ENCODE peak calls at places on chromosome X, in eight cellular contexts. I, R, F, Q, Z, K, S and T are unnamed samples.

GRCh38 chrX:49915352-49916222 is 6.8 kb upstream of the CLCN5 start:
- DNase-seq in I (peak; percentile 49), R (peak; percentile 33), F (no peak), Q (peak; percentile 57), Z (no peak), K (peak; percentile 40), S (peak; percentile 38), T (peak; percentile 64)

GRCh38 chrX:150766351-150767044 is 73.3 kb downstream of the MTMR1 start:
- DNase-seq in I (no peak), R (no peak), F (no peak), Q (peak; percentile 28), Z (no peak), K (no peak), S (peak; percentile 14), T (peak; percentile 70)

GRCh38 chrX:81308086-81308852 is 106.4 kb downstream of the SH3BGRL start:
- DNase-seq in I (no peak), R (no peak), F (no peak), Q (no peak), Z (no peak), K (no peak), S (no peak), T (peak; percentile 1)

GRCh38 chrX:65575024-65575423 is 40.4 kb upstream of the LAS1L start:
- DNase-seq in I (no peak), R (no peak), F (no peak), Q (no peak), Z (no peak), K (no peak), S (no peak), T (no peak)

GRCh38 chrX:83416273-83416672 is 91.8 kb upstream of the POU3F4 start:
- DNase-seq in I (no peak), R (no peak), F (no peak), Q (no peak), Z (no peak), K (no peak), S (no peak), T (peak; percentile 12)

GRCh38 chrX:153587342-153587741 is 11.6 kb downstream of the CCNQ start:
- DNase-seq in I (no peak), R (no peak), F (no peak), Q (no peak), Z (no peak), K (no peak), S (no peak), T (no peak)

GRCh38 chrX:137573356-137574101 is 7.6 kb downstream of the ZIC3 start:
- DNase-seq in I (no peak), R (no peak), F (no peak), Q (no peak), Z (no peak), K (no peak), S (no peak), T (no peak)

GRCh38 chrX:71195959-71196727 is 26.9 kb upstream of the GJB1 start:
- DNase-seq in I (no peak), R (no peak), F (no peak), Q (no peak), Z (no peak), K (no peak), S (no peak), T (peak; percentile 15)

GRCh38 chrX:154380787-154381186 is 1.7 kb downstream of the EMD start:
- DNase-seq in I (no peak), R (no peak), F (no peak), Q (no peak), Z (no peak), K (no peak), S (no peak), T (no peak)

GRCh38 chrX:38847206-38847902 is 46.1 kb downstream of the MID1IP1 start:
- DNase-seq in I (no peak), R (no peak), F (no peak), Q (no peak), Z (no peak), K (no peak), S (no peak), T (no peak)

GRCh38 chrX:53288173-53288572 is 6.8 kb upstream of the IQSEC2 start:
- DNase-seq in I (no peak), R (no peak), F (no peak), Q (no peak), Z (no peak), K (no peak), S (peak; percentile 68), T (peak; percentile 52)

GRCh38 chrX:154980330-154981115 is 42.0 kb downstream of the F8 start:
- DNase-seq in I (peak; percentile 69), R (peak; percentile 54), F (peak; percentile 68), Q (peak; percentile 70), Z (peak; percentile 5), K (peak; percentile 45), S (peak; percentile 57), T (peak; percentile 79)

GRCh38 chrX:131827935-131828334 is 195.2 kb upstream of the STK26 start:
- DNase-seq in I (peak; percentile 19), R (no peak), F (peak; percentile 70), Q (peak; percentile 43), Z (no peak), K (no peak), S (peak; percentile 22), T (peak; percentile 81)

GRCh38 chrX:131792356-131792749 is 230.7 kb upstream of the STK26 start:
- DNase-seq in I (no peak), R (no peak), F (peak; percentile 98), Q (peak; percentile 96), Z (no peak), K (no peak), S (no peak), T (no peak)

GRCh38 chrX:7170903-7171302 is 22.9 kb upstream of the PUDP start:
- DNase-seq in I (peak; percentile 10), R (peak; percentile 29), F (no peak), Q (peak; percentile 36), Z (no peak), K (no peak), S (peak; percentile 53), T (peak; percentile 62)

GRCh38 chrX:99494668-99495067 is 915.4 kb downstream of the PCDH19 start:
- DNase-seq in I (no peak), R (no peak), F (no peak), Q (no peak), Z (no peak), K (no peak), S (no peak), T (no peak)
- TF ChIP-seq POLR2A in I (no peak), R (no peak), F (no peak), Q (no peak), Z (no peak), K (no peak), S (no peak), T (no peak)

GRCh38 chrX:10102046-10102704 is 54.6 kb upstream of the CLCN4 start:
- DNase-seq in I (no peak), R (no peak), F (no peak), Q (no peak), Z (no peak), K (no peak), S (no peak), T (no peak)

GRCh38 chrX:10098235-10098819 is 58.4 kb upstream of the CLCN4 start:
- DNase-seq in I (peak; percentile 43), R (no peak), F (peak; percentile 51), Q (no peak), Z (no peak), K (no peak), S (no peak), T (no peak)

GRCh38 chrX:10099411-10099810 is 57.4 kb upstream of the CLCN4 start:
- DNase-seq in I (no peak), R (no peak), F (no peak), Q (no peak), Z (no peak), K (no peak), S (no peak), T (no peak)

GRCh38 chrX:10103023-10103422 is 53.8 kb upstream of the CLCN4 start:
- DNase-seq in I (no peak), R (no peak), F (no peak), Q (no peak), Z (no peak), K (no peak), S (no peak), T (no peak)

GRCh38 chrX:10101269-10101668 is 55.5 kb upstream of the CLCN4 start:
- DNase-seq in I (no peak), R (peak; percentile 92), F (no peak), Q (peak; percentile 42), Z (no peak), K (no peak), S (no peak), T (no peak)
- TF ChIP-seq MAX in I (no peak), R (no peak), F (no peak), Q (no peak), Z (no peak), K (no peak), S (no peak), T (no peak)

GRCh38 chrX:3811331-3812311 is 98.2 kb upstream of the PRKX start:
- DNase-seq in I (no peak), R (peak; percentile 16), F (peak; percentile 84), Q (peak; percentile 48), Z (no peak), K (peak; percentile 6), S (peak; percentile 21), T (peak; percentile 54)

GRCh38 chrX:3820170-3820569 is 106.7 kb upstream of the PRKX start:
- DNase-seq in I (no peak), R (no peak), F (no peak), Q (no peak), Z (no peak), K (no peak), S (no peak), T (no peak)

DNA sequence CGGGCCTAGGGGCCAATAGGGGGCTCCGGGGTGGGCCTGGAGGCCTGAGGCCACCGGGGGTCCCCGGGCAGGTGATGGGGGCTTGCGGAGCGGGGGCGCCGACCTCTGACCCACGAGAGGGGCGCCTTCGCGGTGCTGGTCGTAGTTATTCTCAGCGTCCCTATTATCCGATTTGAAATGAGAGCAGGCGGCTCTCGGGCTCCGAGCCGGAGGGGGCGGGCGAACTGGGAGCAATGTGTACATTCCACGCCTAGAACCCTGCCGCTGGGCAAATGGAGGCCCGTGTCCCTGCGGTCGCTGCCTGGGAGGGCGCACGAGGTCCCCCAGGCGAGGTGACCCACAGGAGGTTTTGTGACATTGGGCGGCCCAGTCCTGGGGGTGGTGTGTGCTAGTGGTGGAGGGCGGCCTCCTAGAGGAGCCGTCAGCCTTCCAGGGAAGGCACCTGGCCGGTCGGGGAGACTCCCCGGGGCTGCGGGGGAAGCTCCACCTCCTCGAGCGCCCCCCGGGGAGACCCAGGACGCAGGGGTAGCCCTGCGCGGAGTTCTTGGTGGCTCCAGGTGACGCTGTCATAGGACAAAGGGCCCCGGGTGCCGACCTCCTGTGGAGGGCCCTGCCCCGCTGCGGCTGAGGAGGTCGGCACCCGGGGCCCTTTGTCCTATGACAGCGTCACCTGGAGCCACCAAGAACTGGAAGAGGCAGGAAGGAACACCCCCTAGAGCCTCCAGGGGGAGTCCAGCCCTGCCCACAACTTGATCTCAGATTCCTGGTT is 102.6 kb upstream of the PRKX start:
- DNase-seq in I (peak; percentile 28), R (peak; percentile 36), F (peak; percentile 13), Q (peak; percentile 42), Z (no peak), K (peak; percentile 23), S (peak; percentile 46), T (peak; percentile 71)
- TF ChIP-seq POLR2A in I (no peak), R (no peak), F (peak; percentile 41), Q (no peak), Z (no peak), K (no peak), S (peak; percentile 67), T (no peak)

DNA sequence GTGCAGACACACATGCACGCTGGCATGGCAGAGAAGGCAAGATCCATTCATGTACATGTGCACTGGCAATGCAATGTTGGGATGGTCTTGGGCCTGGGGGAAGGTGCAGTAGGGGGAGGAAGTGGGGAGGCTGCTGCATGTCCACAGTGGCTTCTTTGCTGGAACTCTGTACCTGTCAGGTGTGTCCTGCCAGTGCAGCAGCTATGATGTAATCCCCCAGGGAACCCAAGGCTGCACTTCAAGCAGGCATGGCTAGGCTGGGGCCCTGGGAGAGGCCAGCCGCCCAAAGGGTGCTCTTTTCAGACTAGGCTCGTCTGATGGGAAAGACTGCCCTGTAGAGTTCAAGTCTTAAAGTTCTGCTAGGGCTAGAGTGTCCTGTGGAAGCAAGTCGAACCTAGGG is 1304.0 kb downstream of the FAM133A start:
- DNase-seq in I (no peak), R (no peak), F (no peak), Q (no peak), Z (no peak), K (no peak), S (no peak), T (no peak)
- TF ChIP-seq MAX in I (no peak), R (no peak), F (no peak), Q (no peak), Z (no peak), K (no peak), S (no peak), T (no peak)